ENCODE peak calls at places on chromosomes 3 and 15, in five cellular contexts. One of them, this sample, is unnamed.

GRCh38 chr3:171018151-171018935 is 8.2 kb downstream of the SLC2A2 start:
- DNase-seq in NCI-H1105: no peak
- DNase-seq in T-helper 22 cell: no peak
- DNase-seq in right atrium auricular region: no peak
- DNase-seq in ELR: peak; percentile 15
- DNase-seq in this sample: peak; percentile 42

GRCh38 chr3:38582941-38583645 is 66.4 kb downstream of the SCN5A start:
- DNase-seq in ELR: no peak
- DNase-seq in right atrium auricular region: peak; percentile 44
- DNase-seq in NCI-H1105: peak; percentile 1
- DNase-seq in T-helper 22 cell: no peak
- DNase-seq in this sample: no peak

GRCh38 chr3:115148142-115148790 is 1.2 kb upstream of the ZBTB20 start:
- DNase-seq in T-helper 22 cell: no peak
- DNase-seq in NCI-H1105: no peak
- DNase-seq in right atrium auricular region: no peak
- DNase-seq in ELR: peak; percentile 24
- DNase-seq in this sample: peak; percentile 61

GRCh38 chr3:72763751-72764440 is 84.3 kb downstream of the SHQ1 start:
- DNase-seq in T-helper 22 cell: no peak
- DNase-seq in NCI-H1105: no peak
- DNase-seq in ELR: no peak
- DNase-seq in right atrium auricular region: no peak
- DNase-seq in this sample: no peak

GRCh38 chr3:171811913-171812321 is 1.6 kb upstream of the PLD1 start:
- DNase-seq in right atrium auricular region: no peak
- DNase-seq in NCI-H1105: no peak
- DNase-seq in ELR: peak; percentile 71
- DNase-seq in T-helper 22 cell: no peak
- DNase-seq in this sample: no peak

GRCh38 chr15:31977812-31978662 is 52.3 kb upstream of the CHRNA7 start:
- DNase-seq in ELR: peak; percentile 41
- DNase-seq in NCI-H1105: peak; percentile 26
- DNase-seq in T-helper 22 cell: peak; percentile 4
- DNase-seq in right atrium auricular region: no peak
- DNase-seq in this sample: peak; percentile 75

GRCh38 chr3:128133273-128133883 is 9.8 kb upstream of the RUVBL1 start:
- DNase-seq in NCI-H1105: peak; percentile 49
- DNase-seq in ELR: peak; percentile 72
- DNase-seq in T-helper 22 cell: peak; percentile 8
- DNase-seq in right atrium auricular region: no peak
- DNase-seq in this sample: peak; percentile 81

GRCh38 chr15:77696006-77696631 is 63.4 kb upstream of the LINGO1 start:
- DNase-seq in T-helper 22 cell: no peak
- DNase-seq in NCI-H1105: no peak
- DNase-seq in right atrium auricular region: no peak
- DNase-seq in ELR: no peak
- DNase-seq in this sample: no peak

GRCh38 chr3:52649461-52650210 is 36.1 kb downstream of the PBRM1 start:
- DNase-seq in ELR: peak; percentile 68
- DNase-seq in T-helper 22 cell: no peak
- DNase-seq in right atrium auricular region: no peak
- DNase-seq in NCI-H1105: no peak
- DNase-seq in this sample: no peak